ENCODE peak calls at places on chromosomes 2 and 18, in five cellular contexts. One of them, this sample, is unnamed.

GRCh38 chr18:34867520-34867919 is 157.4 kb downstream of the DTNA start:
- DNase-seq in IMR-90: no peak
- DNase-seq in A549: no peak
- DNase-seq in K562: peak; percentile 12
- DNase-seq in SK-N-SH: peak; percentile 57
- DNase-seq in this sample: peak; percentile 61

GRCh38 chr18:79914614-79915160 is 36.8 kb downstream of the SLC66A2 start:
- DNase-seq in IMR-90: no peak
- DNase-seq in A549: no peak
- DNase-seq in K562: no peak
- DNase-seq in SK-N-SH: no peak
- DNase-seq in this sample: no peak

GRCh38 chr2:66433695-66433944 is 1.3 kb upstream of the MEIS1 start:
- DNase-seq in IMR-90: no peak
- DNase-seq in A549: no peak
- DNase-seq in K562: no peak
- DNase-seq in SK-N-SH: no peak
- DNase-seq in this sample: no peak

GRCh38 chr2:218003994-218004419 is 1.2 kb upstream of the TNS1 start:
- DNase-seq in IMR-90: peak; percentile 95
- DNase-seq in A549: no peak
- DNase-seq in K562: no peak
- DNase-seq in SK-N-SH: peak; percentile 51
- DNase-seq in this sample: no peak

GRCh38 chr2:234607691-234608090 is 110.8 kb upstream of the ARL4C start:
- DNase-seq in IMR-90: no peak
- DNase-seq in A549: no peak
- DNase-seq in K562: no peak
- DNase-seq in SK-N-SH: no peak
- DNase-seq in this sample: no peak

GRCh38 chr2:106030287-106031268 is 163.5 kb downstream of the UXS1 start:
- DNase-seq in IMR-90: peak; percentile 81
- DNase-seq in A549: no peak
- DNase-seq in K562: no peak
- DNase-seq in SK-N-SH: no peak
- DNase-seq in this sample: no peak

GRCh38 chr2:47499093-47499492 is 96.1 kb downstream of the MSH2 start:
- DNase-seq in IMR-90: no peak
- DNase-seq in A549: no peak
- DNase-seq in K562: no peak
- DNase-seq in SK-N-SH: no peak
- DNase-seq in this sample: no peak

GRCh38 chr2:160486341-160486740 is 7.3 kb downstream of the RBMS1 start:
- DNase-seq in IMR-90: peak; percentile 40
- DNase-seq in A549: no peak
- DNase-seq in K562: no peak
- DNase-seq in SK-N-SH: no peak
- DNase-seq in this sample: no peak

GRCh38 chr2:36290306-36290705 is 65.3 kb upstream of the CRIM1 start:
- DNase-seq in IMR-90: no peak
- DNase-seq in A549: no peak
- DNase-seq in K562: no peak
- DNase-seq in SK-N-SH: no peak
- DNase-seq in this sample: no peak

GRCh38 chr2:18282026-18282425 is 278.4 kb downstream of the RDH14 start:
- DNase-seq in IMR-90: no peak
- DNase-seq in A549: no peak
- DNase-seq in K562: no peak
- DNase-seq in SK-N-SH: no peak
- DNase-seq in this sample: no peak

GRCh38 chr2:219468410-219469185 is 30.1 kb upstream of the GMPPA start:
- DNase-seq in IMR-90: no peak
- DNase-seq in A549: no peak
- DNase-seq in K562: no peak
- DNase-seq in SK-N-SH: no peak
- DNase-seq in this sample: no peak

GRCh38 chr2:127100261-127101047 is 6.5 kb downstream of the BIN1 start:
- DNase-seq in IMR-90: peak; percentile 19
- DNase-seq in A549: peak; percentile 61
- DNase-seq in K562: no peak
- DNase-seq in SK-N-SH: no peak
- DNase-seq in this sample: no peak

GRCh38 chr2:67797801-67798535 is 264.8 kb downstream of the C1D start:
- DNase-seq in IMR-90: peak; percentile 66
- DNase-seq in A549: no peak
- DNase-seq in K562: no peak
- DNase-seq in SK-N-SH: no peak
- DNase-seq in this sample: no peak

GRCh38 chr2:96733931-96734330 is 5.9 kb downstream of the LMAN2L start:
- DNase-seq in IMR-90: no peak
- DNase-seq in A549: no peak
- DNase-seq in K562: no peak
- DNase-seq in SK-N-SH: no peak
- DNase-seq in this sample: no peak

GRCh38 chr2:33225350-33225749 is 251.1 kb upstream of the RASGRP3 start:
- DNase-seq in IMR-90: no peak
- DNase-seq in A549: no peak
- DNase-seq in K562: peak; percentile 10
- DNase-seq in SK-N-SH: no peak
- DNase-seq in this sample: no peak

GRCh38 chr2:106864051-106864450 is 21.9 kb downstream of the ST6GAL2 start:
- DNase-seq in IMR-90: no peak
- DNase-seq in A549: no peak
- DNase-seq in K562: no peak
- DNase-seq in SK-N-SH: no peak
- DNase-seq in this sample: no peak

GRCh38 chr2:138503652-138504051 is 2.1 kb downstream of the SPOPL start:
- DNase-seq in IMR-90: no peak
- DNase-seq in A549: no peak
- DNase-seq in K562: no peak
- DNase-seq in SK-N-SH: no peak
- DNase-seq in this sample: no peak

GRCh38 chr18:35729971-35730668 is 148.6 kb downstream of the GALNT1 start:
- DNase-seq in IMR-90: no peak
- DNase-seq in A549: no peak
- DNase-seq in K562: peak; percentile 7
- DNase-seq in SK-N-SH: no peak
- DNase-seq in this sample: no peak

GRCh38 chr2:94997981-94998920 is 27.3 kb upstream of the MAL start:
- DNase-seq in IMR-90: no peak
- DNase-seq in A549: no peak
- DNase-seq in K562: no peak
- DNase-seq in SK-N-SH: no peak
- DNase-seq in this sample: peak; percentile 43

GRCh38 chr2:37415128-37415817 is 70.8 kb downstream of the QPCT start:
- DNase-seq in IMR-90: peak; percentile 54
- DNase-seq in A549: no peak
- DNase-seq in K562: peak; percentile 84
- DNase-seq in SK-N-SH: peak; percentile 49
- DNase-seq in this sample: no peak

GRCh38 chr18:8367217-8367988 is 241.8 kb upstream of the RAB12 start:
- DNase-seq in IMR-90: no peak
- DNase-seq in A549: no peak
- DNase-seq in K562: peak; percentile 41
- DNase-seq in SK-N-SH: peak; percentile 50
- DNase-seq in this sample: peak; percentile 82

GRCh38 chr2:191202209-191202721 is 42.9 kb upstream of the MYO1B start:
- DNase-seq in IMR-90: peak; percentile 89
- DNase-seq in A549: no peak
- DNase-seq in K562: no peak
- DNase-seq in SK-N-SH: no peak
- DNase-seq in this sample: no peak

GRCh38 chr18:50428531-50429206 is 53.8 kb downstream of the SKA1 start:
- DNase-seq in IMR-90: no peak
- DNase-seq in A549: no peak
- DNase-seq in K562: no peak
- DNase-seq in SK-N-SH: peak; percentile 19
- DNase-seq in this sample: no peak

GRCh38 chr2:9613291-9613690 is 17.5 kb downstream of the YWHAQ start:
- DNase-seq in IMR-90: peak; percentile 91
- DNase-seq in A549: no peak
- DNase-seq in K562: no peak
- DNase-seq in SK-N-SH: no peak
- DNase-seq in this sample: no peak

GRCh38 chr2:145258903-145259579 is 739.1 kb upstream of the ZEB2 start:
- DNase-seq in IMR-90: peak; percentile 12
- DNase-seq in A549: no peak
- DNase-seq in K562: no peak
- DNase-seq in SK-N-SH: no peak
- DNase-seq in this sample: no peak

GRCh38 chr18:51030537-51031258 is 685 bp downstream of the SMAD4 start:
- DNase-seq in IMR-90: peak; percentile 26
- DNase-seq in A549: peak; percentile 31
- DNase-seq in K562: peak; percentile 66
- DNase-seq in SK-N-SH: peak; percentile 90
- DNase-seq in this sample: peak; percentile 65

GRCh38 chr2:203720011-203720410 is 13.6 kb downstream of the CD28 start:
- DNase-seq in IMR-90: no peak
- DNase-seq in A549: no peak
- DNase-seq in K562: no peak
- DNase-seq in SK-N-SH: no peak
- DNase-seq in this sample: no peak

GRCh38 chr2:64732153-64732552 is 78.4 kb upstream of the SERTAD2 start:
- DNase-seq in IMR-90: no peak
- DNase-seq in A549: no peak
- DNase-seq in K562: no peak
- DNase-seq in SK-N-SH: no peak
- DNase-seq in this sample: no peak

GRCh38 chr2:43274721-43275120 is 48.3 kb upstream of the ZFP36L2 start:
- DNase-seq in IMR-90: no peak
- DNase-seq in A549: no peak
- DNase-seq in K562: no peak
- DNase-seq in SK-N-SH: no peak
- DNase-seq in this sample: no peak

GRCh38 chr2:43276962-43277383 is 50.6 kb upstream of the ZFP36L2 start:
- DNase-seq in IMR-90: no peak
- DNase-seq in A549: no peak
- DNase-seq in K562: no peak
- DNase-seq in SK-N-SH: peak; percentile 56
- DNase-seq in this sample: no peak

GRCh38 chr2:43273477-43273876 is 47.1 kb upstream of the ZFP36L2 start:
- DNase-seq in IMR-90: peak; percentile 63
- DNase-seq in A549: no peak
- DNase-seq in K562: no peak
- DNase-seq in SK-N-SH: no peak
- DNase-seq in this sample: no peak

GRCh38 chr2:43276517-43276931 is 50.1 kb upstream of the ZFP36L2 start:
- DNase-seq in IMR-90: no peak
- DNase-seq in A549: no peak
- DNase-seq in K562: no peak
- DNase-seq in SK-N-SH: peak; percentile 53
- DNase-seq in this sample: no peak

GRCh38 chr2:43274055-43274454 is 47.6 kb upstream of the ZFP36L2 start:
- DNase-seq in IMR-90: peak; percentile 34
- DNase-seq in A549: no peak
- DNase-seq in K562: no peak
- DNase-seq in SK-N-SH: no peak
- DNase-seq in this sample: no peak
- TF ChIP-seq USF2 in IMR-90: no peak
- TF ChIP-seq USF2 in A549: no peak
- TF ChIP-seq USF2 in K562: no peak
- TF ChIP-seq USF2 in SK-N-SH: no peak
- TF ChIP-seq USF2 in this sample: no peak

DNA sequence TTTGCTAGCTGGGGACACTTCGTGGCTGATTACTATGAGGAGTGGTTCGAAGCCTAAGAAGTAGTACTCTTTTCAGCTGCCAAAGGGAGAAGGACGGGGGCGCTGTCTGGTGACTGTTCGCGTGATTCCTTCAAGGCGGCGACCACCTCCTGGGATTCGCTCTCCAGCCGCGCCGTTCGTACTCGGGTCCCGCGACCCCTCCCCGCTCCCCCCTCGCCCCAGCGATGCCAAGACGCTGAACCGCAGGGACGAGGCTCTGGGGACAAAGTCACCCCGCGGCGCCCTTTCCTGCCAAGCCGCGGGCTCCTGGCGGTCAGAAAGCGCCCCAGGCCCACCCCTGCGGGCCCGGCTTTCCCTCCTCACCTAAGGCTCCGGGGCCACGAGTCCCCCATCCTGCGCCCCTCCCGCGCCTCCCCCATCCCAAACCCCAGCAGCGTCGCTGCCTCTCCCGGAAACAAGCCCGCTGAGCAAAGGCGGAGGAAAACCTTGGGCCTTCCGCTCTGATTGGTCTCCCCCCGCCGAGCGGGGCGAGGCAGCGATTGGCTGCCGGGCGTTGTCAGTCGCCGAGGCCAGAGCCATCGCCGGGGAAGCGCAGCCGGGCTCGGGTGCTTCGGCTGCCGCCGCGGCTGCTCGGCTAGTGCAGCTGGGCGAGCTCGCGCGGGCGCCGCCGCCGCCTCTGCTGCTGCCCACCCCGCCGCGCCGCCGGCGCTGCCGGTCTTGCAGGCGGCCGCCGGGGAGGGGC is 404.3 kb downstream of the XIRP2 start:
- DNase-seq in IMR-90: peak; percentile 93
- DNase-seq in A549: peak; percentile 81
- DNase-seq in K562: peak; percentile 58
- DNase-seq in SK-N-SH: peak; percentile 96
- DNase-seq in this sample: peak; percentile 95
- TF ChIP-seq USF2 in IMR-90: no peak
- TF ChIP-seq USF2 in A549: no peak
- TF ChIP-seq USF2 in K562: no peak
- TF ChIP-seq USF2 in SK-N-SH: no peak
- TF ChIP-seq USF2 in this sample: no peak

DNA sequence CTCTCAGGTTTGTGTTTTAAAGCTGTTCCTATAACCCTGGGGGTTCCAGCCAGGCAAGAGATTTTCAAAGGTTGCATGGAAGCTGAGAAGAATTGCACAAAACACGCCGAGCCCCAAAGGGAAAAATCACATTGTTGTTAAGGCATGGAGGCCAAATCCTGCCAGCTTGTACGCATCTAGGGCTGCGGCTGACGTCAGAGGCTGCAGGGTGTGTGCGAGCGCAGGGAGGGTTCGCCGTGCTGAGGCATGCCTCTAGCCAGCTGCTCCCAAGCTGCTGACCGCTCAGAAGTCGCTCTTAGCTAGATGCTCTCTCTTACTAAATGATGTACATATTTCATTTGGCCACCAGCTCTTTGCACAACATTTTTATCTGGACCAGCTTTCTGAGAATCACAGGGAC is 191.8 kb downstream of the LPIN1 start:
- DNase-seq in IMR-90: peak; percentile 72
- DNase-seq in A549: no peak
- DNase-seq in K562: no peak
- DNase-seq in SK-N-SH: no peak
- DNase-seq in this sample: no peak
- TF ChIP-seq USF2 in IMR-90: no peak
- TF ChIP-seq USF2 in A549: no peak
- TF ChIP-seq USF2 in K562: no peak
- TF ChIP-seq USF2 in SK-N-SH: no peak
- TF ChIP-seq USF2 in this sample: no peak

DNA sequence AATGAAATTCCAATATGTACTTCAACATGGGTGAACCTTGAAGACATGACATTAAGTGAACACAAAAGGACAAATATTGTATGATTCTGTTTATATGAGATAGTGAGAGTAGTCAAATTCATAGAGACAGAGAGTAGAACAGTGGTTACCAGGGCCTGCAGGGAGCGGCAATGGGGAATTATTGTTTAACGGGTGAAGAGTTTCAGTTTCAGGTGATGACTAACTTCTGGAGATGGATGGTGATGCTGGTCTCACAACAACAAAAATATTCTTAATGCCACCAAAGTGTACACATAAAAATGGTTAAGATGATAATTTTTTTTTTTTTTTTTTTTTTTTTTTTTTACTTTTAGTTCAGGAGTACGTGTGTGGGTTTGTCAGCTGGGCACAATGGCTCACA is 109.4 kb upstream of the TMEM200C start:
- DNase-seq in IMR-90: no peak
- DNase-seq in A549: no peak
- DNase-seq in K562: no peak
- DNase-seq in SK-N-SH: no peak
- DNase-seq in this sample: no peak
- TF ChIP-seq USF2 in IMR-90: no peak
- TF ChIP-seq USF2 in A549: no peak
- TF ChIP-seq USF2 in K562: no peak
- TF ChIP-seq USF2 in SK-N-SH: no peak
- TF ChIP-seq USF2 in this sample: no peak